ENCODE peak calls at places on chromosomes 3 and 15, in five cellular contexts. W, E, F, Y and I are unnamed samples.

GRCh38 chr3:117035785-117036184 is 326.2 kb downstream of the TUSC7 start:
- DNase-seq in W (no peak), E (no peak), F (no peak), Y (no peak), I (no peak)

GRCh38 chr15:65406402-65407000 is 16.2 kb downstream of the IGDCC4 start:
- DNase-seq in W (no peak), E (no peak), F (no peak), Y (no peak), I (no peak)

GRCh38 chr3:180073561-180073960 is 36.8 kb upstream of the PEX5L start:
- DNase-seq in W (no peak), E (no peak), F (no peak), Y (no peak), I (no peak)

GRCh38 chr3:5358911-5359310 is 171.4 kb downstream of the EDEM1 start:
- DNase-seq in W (no peak), E (no peak), F (no peak), Y (no peak), I (no peak)

GRCh38 chr3:158103956-158104338 is 2.3 kb downstream of the SHOX2 start:
- DNase-seq in W (no peak), E (no peak), F (no peak), Y (no peak), I (no peak)

GRCh38 chr3:52221563-52222318 is 3.7 kb downstream of the TLR9 start:
- DNase-seq in W (no peak), E (no peak), F (no peak), Y (no peak), I (no peak)

GRCh38 chr15:85462029-85462428 is 81.6 kb downstream of the AKAP13 start:
- DNase-seq in W (no peak), E (no peak), F (no peak), Y (no peak), I (no peak)

GRCh38 chr15:43517354-43518072 is at the start of gene MAP1A:
- DNase-seq in W (no peak), E (no peak), F (no peak), Y (peak; percentile 88), I (no peak)

GRCh38 chr3:33211444-33211843 is 7.2 kb downstream of the SUSD5 start:
- DNase-seq in W (peak; percentile 31), E (no peak), F (no peak), Y (no peak), I (no peak)

GRCh38 chr3:190303887-190304286 is 18.4 kb downstream of the CLDN1 start:
- DNase-seq in W (no peak), E (no peak), F (no peak), Y (no peak), I (peak; percentile 14)

GRCh38 chr15:101479851-101480612 is 9.5 kb downstream of the PCSK6 start:
- DNase-seq in W (no peak), E (no peak), F (no peak), Y (no peak), I (no peak)

GRCh38 chr3:36932979-36933378 is 11.9 kb downstream of the TRANK1 start:
- DNase-seq in W (no peak), E (no peak), F (no peak), Y (no peak), I (no peak)

GRCh38 chr15:69609176-69609575 is 156.6 kb downstream of the RPLP1 start:
- DNase-seq in W (no peak), E (no peak), F (no peak), Y (no peak), I (no peak)

GRCh38 chr15:49881866-49882265 is 237.2 kb downstream of the ATP8B4 start:
- DNase-seq in W (no peak), E (no peak), F (no peak), Y (no peak), I (no peak)

GRCh38 chr3:158731938-158732855 is at the start of gene RARRES1:
- DNase-seq in W (no peak), E (no peak), F (no peak), Y (no peak), I (no peak)

GRCh38 chr15:55784284-55784683 is 41.3 kb upstream of the PRTG start:
- DNase-seq in W (no peak), E (no peak), F (no peak), Y (no peak), I (no peak)

GRCh38 chr3:150868282-150868681 is 37.0 kb downstream of the MINDY4B start:
- DNase-seq in W (no peak), E (no peak), F (no peak), Y (no peak), I (no peak)

GRCh38 chr15:85408270-85408746 is 27.9 kb downstream of the AKAP13 start:
- DNase-seq in W (no peak), E (peak; percentile 84), F (no peak), Y (no peak), I (no peak)

GRCh38 chr3:194407423-194407822 is 8.4 kb upstream of the GP5 start:
- DNase-seq in W (no peak), E (no peak), F (no peak), Y (no peak), I (peak; percentile 7)

GRCh38 chr3:115588201-115588600 is 35.1 kb upstream of the GAP43 start:
- DNase-seq in W (no peak), E (no peak), F (no peak), Y (no peak), I (no peak)

GRCh38 chr3:70833510-70833835 is 521.0 kb upstream of the MDFIC2 start:
- DNase-seq in W (no peak), E (no peak), F (no peak), Y (no peak), I (no peak)
- H3K27ac ChIP-seq in W (no peak overlapping the region), E (no peak overlapping the region), F (no peak overlapping the region), Y (no peak overlapping the region), I (no peak overlapping the region)

DNA sequence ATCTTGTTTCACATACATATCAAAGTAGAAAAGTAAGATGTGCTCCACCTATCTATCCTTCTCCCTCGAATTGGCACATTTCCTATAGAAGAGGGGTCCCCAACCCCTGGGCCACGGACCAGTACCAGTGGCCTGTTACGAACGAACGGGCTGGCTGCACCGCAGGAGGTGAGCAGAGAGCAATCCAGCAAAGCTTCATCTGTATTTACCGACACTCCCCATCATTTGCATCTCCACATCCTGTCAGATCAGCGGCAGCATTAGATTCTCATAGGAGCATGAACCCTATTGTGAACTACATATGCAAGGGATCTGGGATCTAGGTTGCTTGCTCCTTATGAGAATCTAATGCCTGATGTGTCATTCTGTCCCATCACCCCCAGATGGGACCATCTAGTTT is 94.9 kb upstream of the CGNL1 start:
- DNase-seq in W (no peak), E (no peak), F (no peak), Y (no peak), I (no peak)
- H3K36me3 ChIP-seq in W (peaks cover 4% of the 10 kb centered on the region), E (peaks cover 3% of the 10 kb centered on the region), F (peaks cover 20% of the 10 kb centered on the region), Y (peaks cover 63% of the 10 kb centered on the region), I (peaks cover 10% of the 10 kb centered on the region)

DNA sequence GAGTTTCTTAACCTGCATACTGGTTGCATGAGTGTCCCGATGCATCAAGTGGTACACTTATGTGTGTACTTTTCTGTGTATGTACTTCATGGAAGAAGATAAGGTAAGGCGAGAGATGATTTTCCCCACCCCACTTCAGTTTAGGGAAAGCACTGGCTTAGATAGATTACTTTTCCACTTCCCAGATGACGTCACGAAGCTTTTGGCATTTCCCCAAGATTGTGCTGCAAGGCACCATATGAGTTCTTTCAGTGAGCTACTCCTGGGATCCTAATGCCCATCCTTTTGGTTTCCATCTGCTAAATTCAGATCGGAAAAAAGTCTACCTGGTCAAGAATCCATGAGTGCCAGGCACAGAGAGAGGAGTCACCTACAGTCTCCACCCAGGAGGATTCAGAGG is 4.5 kb downstream of the IL17RB start:
- DNase-seq in W (no peak), E (no peak), F (no peak), Y (no peak), I (no peak)
- TF ChIP-seq SRF in W (no peak), E (no peak), F (no peak), Y (no peak), I (no peak)

GRCh38 chr3:87227835-87228144 is 681 bp downstream of the CHMP2B start:
- DNase-seq in W (no peak), E (no peak), F (no peak), Y (no peak), I (peak; percentile 1)

GRCh38 chr3:87229113-87229512 is 2.0 kb downstream of the CHMP2B start:
- DNase-seq in W (no peak), E (no peak), F (no peak), Y (no peak), I (no peak)

GRCh38 chr3:87225659-87226058 is 1.4 kb upstream of the CHMP2B start:
- DNase-seq in W (no peak), E (no peak), F (no peak), Y (no peak), I (no peak)

GRCh38 chr3:87227104-87227834 is at the start of gene CHMP2B:
- DNase-seq in W (peak; percentile 74), E (peak; percentile 51), F (peak; percentile 80), Y (peak; percentile 74), I (peak; percentile 81)

GRCh38 chr3:87228316-87228715 is 1.2 kb downstream of the CHMP2B start:
- DNase-seq in W (no peak), E (no peak), F (no peak), Y (no peak), I (peak; percentile 2)
- H3K27ac ChIP-seq in W (no peak overlapping the region), E (no peak overlapping the region), F (no peak overlapping the region), Y (no peak overlapping the region), I (no peak overlapping the region)

DNA sequence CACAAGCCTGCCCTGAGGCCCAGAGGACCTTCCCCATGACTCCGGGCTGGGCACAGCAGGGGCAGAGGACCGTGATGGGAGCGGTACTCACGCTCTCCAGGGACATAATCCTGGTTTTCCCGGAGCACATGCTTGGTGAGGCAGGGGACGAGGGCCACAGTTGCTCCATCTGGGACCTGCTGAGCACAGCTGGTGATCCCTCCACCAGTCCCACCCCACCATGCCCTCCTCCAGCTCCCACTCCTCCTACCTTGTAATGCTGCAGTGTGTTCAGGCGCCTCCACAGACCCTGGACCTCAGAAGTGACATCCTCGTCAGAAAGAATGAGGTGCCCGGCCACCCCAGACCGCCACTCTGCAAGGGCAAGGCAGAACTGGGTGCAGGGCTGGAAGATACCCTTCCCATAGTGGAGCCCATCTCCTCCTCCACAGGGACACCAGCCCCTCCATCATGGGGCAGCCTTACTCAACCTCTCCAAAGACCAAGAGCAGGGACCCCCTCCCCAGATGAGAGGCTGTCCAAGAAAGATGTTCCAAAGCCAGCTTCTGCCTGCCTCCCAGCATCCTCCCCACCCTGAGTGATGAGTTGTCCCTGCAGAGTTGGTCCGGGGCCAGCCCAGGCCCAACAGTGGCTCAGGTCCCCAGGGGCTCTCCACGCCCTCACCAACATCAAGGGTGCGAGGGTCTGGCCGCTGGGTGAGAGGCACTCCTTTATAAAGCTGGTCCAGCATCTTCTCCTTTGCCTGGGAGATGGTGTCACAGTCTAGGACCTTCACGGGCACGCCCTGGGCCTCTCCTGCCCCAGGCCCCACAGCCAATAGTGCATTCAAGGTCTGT is 19.5 kb downstream of the PLXNB1 start:
- DNase-seq in W (no peak), E (no peak), F (no peak), Y (no peak), I (no peak)
- H3K36me3 ChIP-seq in W (peaks cover 2% of the 10 kb centered on the region), E (no peaks in the 10 kb centered on the region), F (peaks cover 92% of the 10 kb centered on the region), Y (no peaks in the 10 kb centered on the region), I (peaks cover 85% of the 10 kb centered on the region)